ENCODE peak calls at places on chromosomes 5 and 9, in eight cellular contexts. V is heart left ventricle; K is HepG2; Z is GDM1; W is HFF-Myc; J is esophagus squamous epithelium; F is left cardiac atrium; Q is stimulated activated CD4-positive, alpha-beta T cell treated with anti-CD3 and anti-CD28 coated beads, Interleukin-12 subunit alpha, Interleukin-12 subunit beta, amount 100 ng/mL, for 48 hours. I is an unnamed sample.

GRCh38 chr9:114258218-114258617 is 64.7 kb upstream of the ORM1 start:
- DNase-seq in V (no peak), K (no peak), Z (no peak), W (no peak), J (no peak), F (no peak), Q (no peak), I (no peak)

GRCh38 chr9:133775951-133776905 is 38.1 kb upstream of the SARDH start:
- DNase-seq in V (peak; percentile 46), K (no peak), Z (no peak), W (no peak), J (no peak), F (peak; percentile 15), Q (no peak), I (no peak)

GRCh38 chr5:135398160-135398854 is 724 bp downstream of the MACROH2A1 start:
- DNase-seq in V (peak; percentile 69), K (peak; percentile 28), Z (no peak), W (no peak), J (no peak), F (peak; percentile 54), Q (peak; percentile 30), I (peak; percentile 38)

GRCh38 chr9:125696106-125696647 is 10.8 kb downstream of the MAPKAP1 start:
- DNase-seq in V (no peak), K (no peak), Z (no peak), W (no peak), J (no peak), F (no peak), Q (no peak), I (no peak)

GRCh38 chr9:36504154-36504550 is 68.5 kb upstream of the MELK start:
- DNase-seq in V (no peak), K (no peak), Z (no peak), W (no peak), J (no peak), F (no peak), Q (no peak), I (no peak)

GRCh38 chr9:104429147-104429546 is 74.9 kb upstream of the OR13F1 start:
- DNase-seq in V (peak; percentile 29), K (no peak), Z (no peak), W (no peak), J (no peak), F (no peak), Q (no peak), I (no peak)

GRCh38 chr5:75584641-75585040 is 26.6 kb upstream of the ANKDD1B start:
- DNase-seq in V (no peak), K (no peak), Z (no peak), W (no peak), J (no peak), F (no peak), Q (no peak), I (no peak)

GRCh38 chr9:137982132-137982666 is 104.6 kb downstream of the CACNA1B start:
- DNase-seq in V (no peak), K (no peak), Z (no peak), W (no peak), J (no peak), F (no peak), Q (no peak), I (no peak)

GRCh38 chr9:90088411-90088810 is 483.6 kb downstream of the GADD45G start:
- DNase-seq in V (no peak), K (no peak), Z (no peak), W (no peak), J (no peak), F (no peak), Q (no peak), I (no peak)

GRCh38 chr9:7185612-7186011 is 427.8 kb downstream of the KDM4C start:
- DNase-seq in V (no peak), K (peak; percentile 42), Z (no peak), W (peak; percentile 64), J (no peak), F (no peak), Q (no peak), I (no peak)

GRCh38 chr9:127537014-127537413 is 75.1 kb upstream of the STXBP1 start:
- DNase-seq in V (no peak), K (no peak), Z (no peak), W (no peak), J (no peak), F (no peak), Q (no peak), I (no peak)

GRCh38 chr9:12760758-12761157 is 14.1 kb upstream of the LURAP1L start:
- DNase-seq in V (no peak), K (no peak), Z (no peak), W (no peak), J (no peak), F (no peak), Q (no peak), I (no peak)

GRCh38 chr5:524442-525163 is at the start of gene SLC9A3:
- DNase-seq in V (no peak), K (no peak), Z (no peak), W (no peak), J (no peak), F (no peak), Q (no peak), I (no peak)

GRCh38 chr5:161410640-161411039 is 135.9 kb downstream of the GABRB2 start:
- DNase-seq in V (no peak), K (no peak), Z (no peak), W (no peak), J (no peak), F (no peak), Q (no peak), I (no peak)

GRCh38 chr5:33049845-33050244 is 338.7 kb downstream of the NPR3 start:
- DNase-seq in V (no peak), K (peak; percentile 18), Z (no peak), W (peak; percentile 46), J (no peak), F (no peak), Q (no peak), I (no peak)

GRCh38 chr9:35618854-35619799 is 914 bp upstream of the CD72 start:
- DNase-seq in V (peak; percentile 65), K (no peak), Z (peak; percentile 84), W (no peak), J (no peak), F (no peak), Q (peak; percentile 7), I (peak; percentile 28)

GRCh38 chr9:84512493-84512892 is 157.0 kb upstream of the NTRK2 start:
- DNase-seq in V (no peak), K (no peak), Z (no peak), W (no peak), J (no peak), F (no peak), Q (no peak), I (no peak)

GRCh38 chr5:152113401-152113800 is 188.8 kb upstream of the GLRA1 start:
- DNase-seq in V (no peak), K (no peak), Z (no peak), W (no peak), J (no peak), F (no peak), Q (peak; percentile 42), I (no peak)

GRCh38 chr9:114691046-114691955 is 9.3 kb upstream of the TEX48 start:
- DNase-seq in V (no peak), K (no peak), Z (no peak), W (peak; percentile 76), J (no peak), F (no peak), Q (peak; percentile 64), I (peak; percentile 82)

GRCh38 chr5:4941957-4942830 is 197.9 kb upstream of the ADAMTS16 start:
- DNase-seq in V (no peak), K (no peak), Z (no peak), W (no peak), J (no peak), F (no peak), Q (peak; percentile 0), I (no peak)

GRCh38 chr9:107847977-107848376 is 358.4 kb upstream of the KLF4 start:
- DNase-seq in V (no peak), K (no peak), Z (no peak), W (no peak), J (no peak), F (no peak), Q (no peak), I (no peak)

GRCh38 chr9:2568689-2569088 is 52.9 kb upstream of the VLDLR start:
- DNase-seq in V (no peak), K (peak; percentile 2), Z (no peak), W (no peak), J (no peak), F (no peak), Q (no peak), I (no peak)

GRCh38 chr9:125513634-125514413 is 193.2 kb downstream of the MAPKAP1 start:
- DNase-seq in V (no peak), K (peak; percentile 68), Z (no peak), W (no peak), J (no peak), F (peak; percentile 31), Q (peak; percentile 19), I (peak; percentile 13)

GRCh38 chr9:117191504-117192375 is 223.1 kb downstream of the ASTN2 start:
- DNase-seq in V (no peak), K (peak; percentile 3), Z (no peak), W (no peak), J (no peak), F (no peak), Q (no peak), I (no peak)

GRCh38 chr5:143521891-143522290 is 118.4 kb upstream of the NR3C1 start:
- DNase-seq in V (no peak), K (no peak), Z (no peak), W (no peak), J (no peak), F (no peak), Q (no peak), I (no peak)

GRCh38 chr5:136062563-136063274 is 33.9 kb downstream of the TGFBI start:
- DNase-seq in V (no peak), K (peak; percentile 69), Z (peak; percentile 5), W (no peak), J (no peak), F (no peak), Q (no peak), I (no peak)

GRCh38 chr5:145463634-145464033 is 371.5 kb downstream of the PRELID2 start:
- DNase-seq in V (no peak), K (no peak), Z (no peak), W (no peak), J (no peak), F (no peak), Q (no peak), I (no peak)

GRCh38 chr9:130182090-130182909 is 10.1 kb downstream of the NCS1 start:
- DNase-seq in V (no peak), K (no peak), Z (no peak), W (no peak), J (no peak), F (no peak), Q (no peak), I (no peak)

GRCh38 chr9:77495834-77496671 is 152.1 kb downstream of the GNA14 start:
- DNase-seq in V (no peak), K (peak; percentile 8), Z (no peak), W (peak; percentile 49), J (no peak), F (no peak), Q (no peak), I (no peak)